ENCODE peak calls at places on chromosomes 1 and 21, in four cellular contexts. C, E, A and R are unnamed samples. For H3K27me3, the result is how much of the 10 kb centered on the place peaks cover.

GRCh38 chr1:56557746-56558145 is 21.6 kb downstream of the PLPP3 start:
- DNase-seq in E (no peak), C (no peak), A (no peak), R (no peak)

GRCh38 chr21:46116846-46117585 is 19.1 kb downstream of the COL6A2 start:
- DNase-seq in C (no peak), E (peak), A (no peak), R (no peak)

GRCh38 chr1:164912290-164912689 is 353.3 kb downstream of the PBX1 start:
- DNase-seq in C (no peak), A (no peak), E (peak), R (no peak)

GRCh38 chr1:75276385-75276784 is 142.2 kb downstream of the LHX8 start:
- DNase-seq in A (no peak), C (no peak), E (no peak), R (no peak)

GRCh38 chr1:50637460-50637859 is 214.2 kb upstream of the DMRTA2 start:
- DNase-seq in A (peak), C (no peak), E (no peak), R (peak)

GRCh38 chr1:67573481-67573880 is 111.5 kb upstream of the GADD45A start:
- DNase-seq in E (no peak), A (peak), C (no peak), R (no peak)

GRCh38 chr1:203338335-203339036 is 12.4 kb downstream of the FMOD start:
- DNase-seq in A (peak), E (peak), C (no peak), R (peak)

GRCh38 chr1:9182784-9183257 is 51.8 kb upstream of the H6PD start:
- DNase-seq in C (no peak), E (no peak), A (no peak), R (no peak)

GRCh38 chr1:31834501-31834900 is 18.7 kb upstream of the SPOCD1 start:
- DNase-seq in A (no peak), E (no peak), C (no peak), R (no peak)

GRCh38 chr1:31981976-31982375 is 31.7 kb upstream of the KHDRBS1 start:
- DNase-seq in E (no peak), C (no peak), A (no peak), R (no peak)

GRCh38 chr1:208025036-208025435 is 114.1 kb upstream of the CD34 start:
- DNase-seq in C (no peak), E (peak), A (no peak), R (no peak)

GRCh38 chr1:52191395-52191965 is 49.6 kb downstream of the ZFYVE9 start:
- DNase-seq in C (no peak), A (no peak), E (no peak), R (no peak)

GRCh38 chr1:33382651-33383415 is 48.1 kb downstream of the PHC2 start:
- DNase-seq in C (no peak), A (no peak), E (peak), R (no peak)

GRCh38 chr1:154755858-154756730 is 114.0 kb downstream of the KCNN3 start:
- DNase-seq in C (no peak), E (no peak), A (peak), R (peak)

GRCh38 chr1:24894002-24894401 is 36.1 kb downstream of the RUNX3 start:
- DNase-seq in C (no peak), E (no peak), A (no peak), R (no peak)

GRCh38 chr1:210231846-210232523 is 611 bp upstream of the SERTAD4 start:
- DNase-seq in A (no peak), E (peak), C (no peak), R (peak)

GRCh38 chr1:210234254-210234747 is 1.7 kb downstream of the SERTAD4 start:
- DNase-seq in A (no peak), E (no peak), C (no peak), R (no peak)

GRCh38 chr1:210232524-210233215 is at the start of gene SERTAD4:
- DNase-seq in E (no peak), C (no peak), A (no peak), R (peak)

GRCh38 chr1:210233216-210233494 is 559 bp downstream of the SERTAD4 start:
- DNase-seq in A (no peak), E (no peak), C (no peak), R (no peak)

DNA sequence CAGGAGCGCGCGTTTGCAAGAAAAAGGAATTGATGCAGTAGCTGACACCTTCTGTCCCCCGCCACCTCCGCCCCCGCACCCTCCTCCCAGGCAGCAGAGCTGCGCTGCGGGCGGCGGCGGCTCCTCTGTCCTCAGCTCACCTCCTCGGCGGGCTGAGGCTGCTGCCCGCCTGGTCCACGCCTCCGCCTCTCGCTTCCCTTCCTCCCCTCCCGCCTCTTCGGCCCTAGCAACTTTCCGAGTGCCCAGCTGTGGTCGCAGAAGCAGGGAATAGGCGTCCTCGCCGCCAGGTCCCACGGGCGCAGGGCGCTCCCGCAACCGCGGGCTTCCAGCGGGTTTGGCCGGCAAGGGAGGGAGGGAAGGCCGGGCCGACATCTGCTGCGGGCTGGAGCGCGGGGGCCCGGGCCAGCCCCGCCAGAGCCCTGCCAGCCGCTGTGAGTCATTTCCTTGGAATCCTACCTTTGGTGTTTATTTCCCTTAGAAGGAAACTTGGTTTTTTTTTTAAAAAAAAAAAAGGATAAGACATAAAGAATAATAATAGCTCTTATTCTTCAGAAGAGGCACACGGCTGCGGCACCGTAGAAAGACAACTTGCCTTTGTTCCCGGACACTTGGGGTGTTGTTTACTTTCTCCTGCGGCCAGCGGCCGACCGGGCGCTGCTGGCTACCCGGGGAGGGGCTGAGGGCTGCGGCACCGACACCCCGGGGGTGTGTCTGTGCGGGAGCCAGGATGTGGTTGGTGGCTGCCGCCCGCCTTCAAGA is 1.1 kb downstream of the SERTAD4 start:
- DNase-seq in C (no peak), A (peak), E (no peak), R (peak)
- H3K27me3 ChIP-seq in C (under half), A (half or more), E (under half), R (under half)

GRCh38 chr1:110339427-110340206 is 440 bp downstream of the RBM15 start:
- DNase-seq in C (peak), E (peak), A (peak), R (peak)
- TF ChIP-seq CTCF in C (peak), E (no peak), A (peak), R (peak)

DNA sequence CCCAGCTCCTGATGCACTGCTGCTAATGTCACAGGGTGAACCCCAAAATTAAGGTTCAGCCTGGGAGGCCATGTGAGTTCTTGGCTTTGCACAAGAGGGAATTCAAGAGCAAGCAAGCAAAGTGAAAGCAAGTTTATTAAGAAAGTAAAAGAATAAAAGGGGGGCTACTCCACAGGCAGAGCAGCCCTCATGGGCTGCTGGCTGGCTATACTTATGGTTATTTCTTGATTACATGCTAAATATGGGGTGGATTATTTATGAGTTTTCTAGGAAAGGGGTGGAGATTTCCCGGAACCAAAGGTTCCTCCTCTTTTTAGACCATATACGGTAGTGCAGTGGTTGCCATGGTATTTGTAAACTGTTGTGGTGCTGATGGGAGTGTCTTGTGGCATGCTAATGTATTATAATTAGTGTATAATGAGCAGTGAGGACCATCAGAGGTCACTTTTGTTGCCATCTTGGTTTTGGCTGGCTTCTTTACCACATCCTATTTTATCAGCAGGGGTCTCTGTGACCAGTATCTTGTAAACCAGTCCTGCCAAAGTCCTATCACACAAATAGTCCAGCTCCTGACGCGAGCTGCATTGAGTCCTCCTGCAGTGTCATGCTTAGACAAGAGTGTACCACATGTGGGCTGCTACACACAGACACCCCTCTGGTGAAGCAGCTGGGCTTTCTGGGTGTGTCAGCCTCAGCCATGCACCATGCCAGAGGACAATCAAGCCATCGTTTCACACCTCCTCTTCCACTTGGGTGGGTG is 46.4 kb upstream of the CSF1 start:
- DNase-seq in C (no peak), A (peak), E (no peak), R (no peak)
- H3K4me3 ChIP-seq in C (no peak), A (no peak), E (no peak), R (no peak)

DNA sequence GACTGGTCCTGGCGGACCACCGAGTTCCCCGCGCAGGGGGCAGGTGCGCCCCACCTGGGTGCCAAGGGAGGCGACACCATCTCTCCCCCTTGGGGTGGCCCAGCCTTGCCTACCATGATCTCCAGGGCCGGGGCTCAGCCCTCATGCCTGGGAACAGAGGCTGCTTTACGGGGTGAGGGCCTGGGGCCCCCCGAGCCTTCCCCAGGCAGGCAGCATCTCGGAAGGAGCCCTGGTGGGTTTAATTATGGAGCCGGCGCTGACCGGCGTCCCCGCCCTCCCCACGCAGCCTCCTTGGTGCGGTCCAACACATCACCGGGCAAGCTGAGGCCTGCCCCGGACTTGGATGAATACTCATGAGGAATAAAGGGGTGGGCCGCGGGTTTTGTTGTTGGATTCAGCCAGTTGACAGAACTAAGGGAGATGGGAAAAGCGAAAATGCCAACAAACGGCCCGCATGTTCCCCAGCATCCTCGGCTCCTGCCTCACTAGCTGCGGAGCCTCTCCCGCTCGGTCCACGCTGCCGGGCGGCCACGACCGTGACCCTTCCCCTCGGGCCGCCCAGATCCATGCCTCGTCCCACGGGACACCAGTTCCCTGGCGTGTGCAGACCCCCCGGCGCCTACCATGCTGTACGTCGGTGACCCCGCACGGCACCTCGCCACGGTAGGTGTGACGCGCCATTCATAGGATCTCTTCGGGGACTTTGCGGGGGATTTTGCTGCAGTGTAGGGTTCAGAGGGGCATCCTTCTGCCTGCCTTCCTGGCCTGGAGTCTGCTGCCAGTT is 38.2 kb downstream of the TP73 start:
- DNase-seq in A (no peak), E (no peak), C (no peak), R (peak)
- H3K27me3 ChIP-seq in A (under half), E (under half), C (under half), R (under half)

GRCh38 chr1:234253732-234254131 is 119.5 kb upstream of the COA6 start:
- DNase-seq in A (no peak), C (no peak), E (no peak), R (no peak)

GRCh38 chr1:234261545-234261944 is 111.7 kb upstream of the COA6 start:
- DNase-seq in A (no peak), E (no peak), C (no peak), R (no peak)

GRCh38 chr1:234260578-234260977 is 112.7 kb upstream of the COA6 start:
- DNase-seq in A (no peak), C (no peak), E (no peak), R (peak)

GRCh38 chr1:234258071-234258470 is 115.2 kb upstream of the COA6 start:
- DNase-seq in A (no peak), C (no peak), E (no peak), R (peak)

DNA sequence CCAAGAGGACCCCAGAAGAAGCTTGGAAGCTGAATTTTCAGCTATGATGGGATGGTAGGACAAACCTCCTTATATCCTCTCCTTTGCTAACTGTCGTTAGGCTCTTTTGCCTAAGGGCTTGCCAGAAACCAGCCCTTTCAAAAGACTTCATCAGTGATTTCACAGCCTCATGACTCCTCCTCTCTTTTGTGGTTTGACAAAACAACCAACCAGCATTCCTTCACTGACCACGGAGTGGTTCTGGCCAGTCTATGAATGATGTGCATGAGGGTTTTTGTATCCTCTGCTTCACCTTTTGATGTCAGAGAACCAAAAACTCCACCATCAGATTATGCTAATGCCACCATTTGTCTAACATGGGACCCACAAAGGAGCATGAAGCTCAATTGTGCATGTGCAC is 116.9 kb upstream of the COA6 start:
- DNase-seq in E (no peak), C (no peak), A (peak), R (peak)
- TF ChIP-seq CTCF in E (no peak), C (no peak), A (no peak), R (no peak)